ENCODE peak calls at places on chromosomes 5 and 9, in five cellular contexts. S is CD8-positive, alpha-beta T cell; Y is activated T-helper 9 cell treated with anti-CD3 and anti-CD28 coated beads, Interleukin-2, amount 50 U/mL, for 16 hours; D is Daoy; H is stimulated activated CD8-positive, alpha-beta memory T cell treated with anti-CD3 and anti-CD28 coated beads, Interleukin-15, amount 100 ng/mL, for 1 hour. N is an unnamed sample.

GRCh38 chr5:159581502-159582249 is 251.4 kb upstream of the IL12B start:
- DNase-seq in D (peak), S (no peak), Y (no peak), H (no peak), N (no peak)

GRCh38 chr5:114377946-114378345 is 16.1 kb downstream of the KCNN2 start:
- DNase-seq in Y (no peak), D (no peak), H (no peak), S (no peak), N (no peak)

GRCh38 chr5:38463634-38464521 is 92.6 kb downstream of the LIFR start:
- DNase-seq in Y (no peak), D (peak), H (no peak), S (no peak), N (no peak)

GRCh38 chr9:105157178-105157583 is 87.3 kb upstream of the SLC44A1 start:
- DNase-seq in S (no peak), D (peak), Y (no peak), H (no peak), N (no peak)

GRCh38 chr5:154236459-154237375 is 46.2 kb downstream of the GALNT10 start:
- DNase-seq in H (no peak), Y (no peak), S (no peak), D (no peak), N (no peak)

GRCh38 chr9:69971643-69972449 is 71.8 kb upstream of the MAMDC2 start:
- DNase-seq in Y (peak), S (peak), D (peak), H (peak), N (no peak)

GRCh38 chr9:127977877-127978647 is 2.7 kb downstream of the EEIG1 start:
- DNase-seq in H (no peak), S (no peak), Y (no peak), D (peak), N (no peak)

GRCh38 chr5:168314735-168315411 is 23.4 kb downstream of the WWC1 start:
- DNase-seq in Y (no peak), D (peak), H (no peak), S (no peak), N (no peak)

GRCh38 chr9:137103206-137103999 is 11.1 kb downstream of the DPP7 start:
- DNase-seq in S (no peak), H (no peak), D (no peak), Y (no peak), N (no peak)

GRCh38 chr9:114122152-114122615 is 23.1 kb upstream of the KIF12 start:
- DNase-seq in S (no peak), D (no peak), H (no peak), Y (no peak), N (no peak)

GRCh38 chr9:133715295-133715865 is 22.8 kb downstream of the SARDH start:
- DNase-seq in D (peak), H (no peak), Y (no peak), S (no peak), N (no peak)

GRCh38 chr5:119291056-119291455 is 64.8 kb upstream of the TNFAIP8 start:
- DNase-seq in Y (no peak), H (no peak), S (no peak), D (no peak), N (no peak)

GRCh38 chr5:148107608-148108007 is 43.8 kb downstream of the SPINK5 start:
- DNase-seq in H (no peak), D (no peak), Y (no peak), S (no peak), N (peak)

GRCh38 chr5:82334856-82335255 is 56.7 kb upstream of the RPS23 start:
- DNase-seq in D (no peak), Y (no peak), H (no peak), S (no peak), N (no peak)

GRCh38 chr9:108546223-108546622 is 309.6 kb downstream of the ACTL7B start:
- DNase-seq in Y (no peak), D (no peak), S (no peak), H (no peak), N (no peak)

GRCh38 chr5:174520420-174521396 is 203.7 kb upstream of the MSX2 start:
- DNase-seq in H (no peak), Y (no peak), D (peak), S (no peak), N (no peak)

N was measured in NCI-H1048.